ENCODE peak calls at places on chromosomes 1 and 21, in nine cellular contexts. One of them, this sample, is unnamed.

GRCh38 chr1:202194328-202194648 is 689 bp downstream of the LGR6 start:
- DNase-seq in tibial nerve: no peak
- DNase-seq in HCT116: no peak
- DNase-seq in renal cortical epithelial cell: no peak
- DNase-seq in foreskin melanocyte: no peak
- DNase-seq in Caco-2: no peak
- DNase-seq in cardiac muscle cell: no peak
- DNase-seq in neural crest cell: no peak
- DNase-seq in A549: no peak
- DNase-seq in this sample: no peak

GRCh38 chr1:25614466-25615171 is 2.0 kb upstream of the MAN1C1 start:
- DNase-seq in tibial nerve: no peak
- DNase-seq in HCT116: no peak
- DNase-seq in renal cortical epithelial cell: no peak
- DNase-seq in foreskin melanocyte: no peak
- DNase-seq in Caco-2: no peak
- DNase-seq in cardiac muscle cell: no peak
- DNase-seq in neural crest cell: no peak
- DNase-seq in A549: no peak
- DNase-seq in this sample: no peak

GRCh38 chr1:8203056-8203455 is 114.9 kb upstream of the SLC45A1 start:
- DNase-seq in tibial nerve: no peak
- DNase-seq in HCT116: no peak
- DNase-seq in renal cortical epithelial cell: peak; percentile 24
- DNase-seq in foreskin melanocyte: no peak
- DNase-seq in Caco-2: no peak
- DNase-seq in cardiac muscle cell: no peak
- DNase-seq in neural crest cell: no peak
- DNase-seq in A549: no peak
- DNase-seq in this sample: no peak

GRCh38 chr1:201266774-201267173 is 16.5 kb upstream of the PKP1 start:
- DNase-seq in tibial nerve: no peak
- DNase-seq in HCT116: no peak
- DNase-seq in renal cortical epithelial cell: peak; percentile 89
- DNase-seq in foreskin melanocyte: peak; percentile 38
- DNase-seq in Caco-2: no peak
- DNase-seq in cardiac muscle cell: no peak
- DNase-seq in neural crest cell: no peak
- DNase-seq in A549: peak; percentile 76
- DNase-seq in this sample: peak; percentile 93

GRCh38 chr1:53568540-53568939 is 109.3 kb downstream of the DMRTB1 start:
- DNase-seq in tibial nerve: no peak
- DNase-seq in HCT116: no peak
- DNase-seq in renal cortical epithelial cell: no peak
- DNase-seq in foreskin melanocyte: no peak
- DNase-seq in Caco-2: no peak
- DNase-seq in cardiac muscle cell: no peak
- DNase-seq in neural crest cell: no peak
- DNase-seq in A549: no peak
- DNase-seq in this sample: no peak

GRCh38 chr1:79131626-79132025 is 125.1 kb upstream of the ADGRL4 start:
- DNase-seq in tibial nerve: no peak
- DNase-seq in HCT116: no peak
- DNase-seq in renal cortical epithelial cell: no peak
- DNase-seq in foreskin melanocyte: no peak
- DNase-seq in Caco-2: no peak
- DNase-seq in cardiac muscle cell: no peak
- DNase-seq in neural crest cell: no peak
- DNase-seq in A549: no peak
- DNase-seq in this sample: no peak

GRCh38 chr1:25718738-25719137 is 81.3 kb upstream of the SELENON start:
- DNase-seq in tibial nerve: no peak
- DNase-seq in HCT116: no peak
- DNase-seq in renal cortical epithelial cell: no peak
- DNase-seq in foreskin melanocyte: no peak
- DNase-seq in Caco-2: no peak
- DNase-seq in cardiac muscle cell: no peak
- DNase-seq in neural crest cell: no peak
- DNase-seq in A549: no peak
- DNase-seq in this sample: peak; percentile 47

GRCh38 chr1:115753830-115754229 is 14.7 kb downstream of the CASQ2 start:
- DNase-seq in tibial nerve: peak; percentile 4
- DNase-seq in HCT116: no peak
- DNase-seq in renal cortical epithelial cell: peak; percentile 76
- DNase-seq in foreskin melanocyte: no peak
- DNase-seq in Caco-2: no peak
- DNase-seq in cardiac muscle cell: no peak
- DNase-seq in neural crest cell: no peak
- DNase-seq in A549: no peak
- DNase-seq in this sample: no peak

GRCh38 chr1:3004285-3005205 is 16.7 kb upstream of the ACTRT2 start:
- DNase-seq in tibial nerve: no peak
- DNase-seq in HCT116: no peak
- DNase-seq in renal cortical epithelial cell: no peak
- DNase-seq in foreskin melanocyte: no peak
- DNase-seq in Caco-2: no peak
- DNase-seq in cardiac muscle cell: no peak
- DNase-seq in neural crest cell: no peak
- DNase-seq in A549: no peak
- DNase-seq in this sample: no peak

GRCh38 chr1:203663294-203663693 is 36.7 kb downstream of the ATP2B4 start:
- DNase-seq in tibial nerve: no peak
- DNase-seq in HCT116: peak; percentile 70
- DNase-seq in renal cortical epithelial cell: peak; percentile 87
- DNase-seq in foreskin melanocyte: no peak
- DNase-seq in Caco-2: no peak
- DNase-seq in cardiac muscle cell: no peak
- DNase-seq in neural crest cell: no peak
- DNase-seq in A549: peak; percentile 52
- DNase-seq in this sample: peak; percentile 49

GRCh38 chr1:81799939-81800740 is 594 bp upstream of the ADGRL2 start:
- DNase-seq in tibial nerve: peak; percentile 46
- DNase-seq in HCT116: no peak
- DNase-seq in renal cortical epithelial cell: peak; percentile 38
- DNase-seq in foreskin melanocyte: peak; percentile 15
- DNase-seq in Caco-2: peak; percentile 14
- DNase-seq in cardiac muscle cell: peak; percentile 86
- DNase-seq in neural crest cell: peak; percentile 69
- DNase-seq in A549: peak; percentile 55
- DNase-seq in this sample: peak; percentile 80

GRCh38 chr1:111227875-111228747 is 598 bp downstream of the CHI3L2 start:
- DNase-seq in tibial nerve: peak; percentile 58
- DNase-seq in HCT116: peak; percentile 71
- DNase-seq in renal cortical epithelial cell: peak; percentile 90
- DNase-seq in foreskin melanocyte: peak; percentile 80
- DNase-seq in Caco-2: no peak
- DNase-seq in cardiac muscle cell: no peak
- DNase-seq in neural crest cell: no peak
- DNase-seq in A549: peak; percentile 47
- DNase-seq in this sample: peak; percentile 91

GRCh38 chr21:46038871-46039397 is 57.4 kb downstream of the COL6A1 start:
- DNase-seq in tibial nerve: peak; percentile 50
- DNase-seq in HCT116: no peak
- DNase-seq in renal cortical epithelial cell: peak; percentile 37
- DNase-seq in foreskin melanocyte: no peak
- DNase-seq in Caco-2: no peak
- DNase-seq in cardiac muscle cell: no peak
- DNase-seq in neural crest cell: no peak
- DNase-seq in A549: no peak
- DNase-seq in this sample: peak; percentile 96

GRCh38 chr1:86504130-86504479 is 35.4 kb downstream of the CLCA1 start:
- DNase-seq in tibial nerve: no peak
- DNase-seq in HCT116: no peak
- DNase-seq in renal cortical epithelial cell: no peak
- DNase-seq in foreskin melanocyte: no peak
- DNase-seq in Caco-2: no peak
- DNase-seq in cardiac muscle cell: peak; percentile 63
- DNase-seq in neural crest cell: no peak
- DNase-seq in A549: no peak
- DNase-seq in this sample: no peak

GRCh38 chr1:244863491-244864252 is 671 bp downstream of the HNRNPU start:
- DNase-seq in tibial nerve: peak; percentile 14
- DNase-seq in HCT116: no peak
- DNase-seq in renal cortical epithelial cell: no peak
- DNase-seq in foreskin melanocyte: no peak
- DNase-seq in Caco-2: no peak
- DNase-seq in cardiac muscle cell: no peak
- DNase-seq in neural crest cell: no peak
- DNase-seq in A549: no peak
- DNase-seq in this sample: no peak

GRCh38 chr1:156752843-156753486 is 1.5 kb upstream of the HDGF start:
- DNase-seq in tibial nerve: no peak
- DNase-seq in HCT116: no peak
- DNase-seq in renal cortical epithelial cell: peak; percentile 64
- DNase-seq in foreskin melanocyte: no peak
- DNase-seq in Caco-2: no peak
- DNase-seq in cardiac muscle cell: no peak
- DNase-seq in neural crest cell: no peak
- DNase-seq in A549: peak; percentile 11
- DNase-seq in this sample: peak; percentile 52

GRCh38 chr1:116763787-116764465 is 9.7 kb downstream of the CD2 start:
- DNase-seq in tibial nerve: no peak
- DNase-seq in HCT116: peak; percentile 15
- DNase-seq in renal cortical epithelial cell: peak; percentile 54
- DNase-seq in foreskin melanocyte: no peak
- DNase-seq in Caco-2: peak; percentile 4
- DNase-seq in cardiac muscle cell: peak; percentile 46
- DNase-seq in neural crest cell: peak; percentile 24
- DNase-seq in A549: peak; percentile 8
- DNase-seq in this sample: no peak

GRCh38 chr1:152543808-152544207 is 22.8 kb downstream of the LCE3E start:
- DNase-seq in tibial nerve: no peak
- DNase-seq in HCT116: peak; percentile 28
- DNase-seq in renal cortical epithelial cell: no peak
- DNase-seq in foreskin melanocyte: peak; percentile 3
- DNase-seq in Caco-2: peak; percentile 15
- DNase-seq in cardiac muscle cell: no peak
- DNase-seq in neural crest cell: no peak
- DNase-seq in A549: peak; percentile 39
- DNase-seq in this sample: no peak

GRCh38 chr21:22889445-22889844 is 1891.2 kb downstream of the NCAM2 start:
- DNase-seq in tibial nerve: no peak
- DNase-seq in HCT116: no peak
- DNase-seq in renal cortical epithelial cell: no peak
- DNase-seq in foreskin melanocyte: no peak
- DNase-seq in Caco-2: no peak
- DNase-seq in cardiac muscle cell: no peak
- DNase-seq in neural crest cell: no peak
- DNase-seq in A549: no peak
- DNase-seq in this sample: no peak

GRCh38 chr1:17594026-17594425 is 54.5 kb downstream of the ARHGEF10L start:
- DNase-seq in tibial nerve: no peak
- DNase-seq in HCT116: no peak
- DNase-seq in renal cortical epithelial cell: no peak
- DNase-seq in foreskin melanocyte: no peak
- DNase-seq in Caco-2: no peak
- DNase-seq in cardiac muscle cell: no peak
- DNase-seq in neural crest cell: no peak
- DNase-seq in A549: no peak
- DNase-seq in this sample: no peak

This sample was measured in cardiac fibroblast.